ENCODE peak calls at places on chromosomes 2 and 18, in nine cellular contexts. P is left ventricle myocardium inferior; A is heart left ventricle; I is GM12865; W is cardiac muscle cell; S is spleen; R is NCI-H1092; X is NCI-H460; H is naive thymus-derived CD8-positive, alpha-beta T cell. B is an unnamed sample.

GRCh38 chr2:1422716-1423285 is 9.5 kb downstream of the TPO start:
- DNase-seq in I (no peak), X (no peak), A (no peak), S (no peak), P (no peak), R (no peak), W (no peak), H (no peak), B (no peak)

GRCh38 chr18:6876646-6877045 is 147.1 kb downstream of the ARHGAP28 start:
- DNase-seq in S (no peak), A (no peak), H (no peak), X (no peak), I (no peak), P (no peak), W (peak; percentile 18), R (no peak), B (no peak)

GRCh38 chr18:58176915-58177717 is 133.1 kb downstream of the NEDD4L start:
- DNase-seq in H (no peak), A (no peak), W (peak; percentile 92), P (no peak), S (no peak), X (peak; percentile 18), I (no peak), R (no peak), B (no peak)

GRCh38 chr2:80073134-80073561 is 231.4 kb downstream of the LRRTM1 start:
- DNase-seq in S (no peak), X (peak; percentile 54), W (peak; percentile 70), A (no peak), P (no peak), I (peak; percentile 59), R (peak; percentile 17), H (peak; percentile 14), B (peak; percentile 78)

GRCh38 chr2:172429351-172429968 is 2.1 kb downstream of the ITGA6 start:
- DNase-seq in R (no peak), I (no peak), X (no peak), P (no peak), S (no peak), H (no peak), A (no peak), W (peak; percentile 30), B (peak; percentile 3)

GRCh38 chr2:121617042-121617599 is 32.1 kb downstream of the CLASP1 start:
- DNase-seq in A (no peak), S (no peak), R (no peak), I (peak; percentile 64), W (peak; percentile 33), X (no peak), H (peak; percentile 19), P (no peak), B (no peak)

GRCh38 chr2:158130832-158131473 is 29.3 kb downstream of the UPP2 start:
- DNase-seq in H (no peak), I (no peak), X (no peak), S (no peak), P (no peak), R (no peak), W (no peak), A (no peak), B (no peak)

GRCh38 chr18:7789853-7790552 is 222.9 kb downstream of the PTPRM start:
- DNase-seq in W (peak; percentile 67), X (peak; percentile 45), A (no peak), R (no peak), S (no peak), I (no peak), P (no peak), H (no peak), B (peak; percentile 5)

GRCh38 chr2:99356853-99357252 is 19.7 kb downstream of the EIF5B start:
- DNase-seq in W (no peak), X (no peak), H (no peak), R (no peak), P (no peak), S (no peak), A (no peak), I (peak; percentile 10), B (no peak)

GRCh38 chr18:31065036-31065773 is 22.7 kb upstream of the DSC3 start:
- DNase-seq in P (no peak), I (peak; percentile 44), R (no peak), W (no peak), S (no peak), X (no peak), H (no peak), A (no peak), B (no peak)

GRCh38 chr2:148810081-148810480 is 64.9 kb upstream of the KIF5C start:
- DNase-seq in A (no peak), I (no peak), R (no peak), X (no peak), P (no peak), W (no peak), S (no peak), H (no peak), B (no peak)

GRCh38 chr2:218898109-218898878 is 17.6 kb downstream of the WNT10A start:
- DNase-seq in W (peak; percentile 56), R (no peak), I (peak; percentile 84), H (peak; percentile 89), A (peak; percentile 88), P (peak; percentile 67), X (peak; percentile 39), S (peak; percentile 94), B (peak; percentile 43)

GRCh38 chr2:214103199-214104001 is 307.5 kb upstream of the VWC2L start:
- DNase-seq in A (no peak), W (no peak), S (no peak), H (no peak), I (no peak), X (no peak), P (no peak), R (peak; percentile 50), B (no peak)

GRCh38 chr18:9897129-9897528 is 11.4 kb downstream of the TXNDC2 start:
- DNase-seq in H (no peak), X (no peak), A (no peak), S (no peak), I (no peak), W (no peak), R (no peak), P (no peak), B (no peak)

GRCh38 chr2:5520352-5520996 is 171.7 kb upstream of the SOX11 start:
- DNase-seq in I (no peak), A (no peak), R (no peak), P (peak; percentile 32), S (no peak), H (no peak), W (no peak), X (no peak), B (no peak)

GRCh38 chr2:149924549-149925213 is 337.1 kb upstream of the MMADHC start:
- DNase-seq in W (no peak), A (no peak), I (no peak), S (no peak), R (no peak), H (no peak), P (no peak), X (no peak), B (no peak)

GRCh38 chr2:101435011-101435862 is 39.7 kb downstream of the RFX8 start:
- DNase-seq in S (no peak), H (no peak), W (peak; percentile 67), I (no peak), R (no peak), P (no peak), X (no peak), A (no peak), B (no peak)

GRCh38 chr2:182077451-182078142 is 91.9 kb downstream of the PPP1R1C start:
- DNase-seq in X (peak; percentile 85), S (no peak), R (peak; percentile 80), W (peak; percentile 91), H (peak; percentile 7), I (peak; percentile 79), P (peak; percentile 17), A (no peak), B (peak; percentile 74)

GRCh38 chr2:11582526-11583202 is 48.8 kb downstream of the GREB1 start:
- DNase-seq in I (peak; percentile 73), X (peak; percentile 61), A (peak; percentile 77), S (peak; percentile 84), W (peak; percentile 54), H (peak; percentile 42), P (peak; percentile 55), R (peak; percentile 28), B (peak; percentile 57)

GRCh38 chr2:122168799-122169198 is 413.3 kb downstream of the TSN start:
- DNase-seq in W (peak; percentile 28), R (no peak), I (no peak), A (no peak), H (no peak), P (no peak), S (no peak), X (no peak), B (no peak)

GRCh38 chr18:24497052-24497754 is 36.8 kb downstream of the HRH4 start:
- DNase-seq in P (no peak), W (peak; percentile 30), X (no peak), H (no peak), I (no peak), S (no peak), A (no peak), R (no peak), B (peak; percentile 82)

GRCh38 chr2:26711457-26712155 is 19.1 kb downstream of the KCNK3 start:
- DNase-seq in P (no peak), A (peak; percentile 39), R (no peak), S (no peak), H (no peak), W (no peak), X (no peak), I (no peak), B (peak; percentile 43)

GRCh38 chr2:218218409-218219185 is 1.6 kb downstream of the ARPC2 start:
- DNase-seq in R (no peak), W (peak; percentile 16), I (peak; percentile 68), P (no peak), A (no peak), S (no peak), X (no peak), H (peak; percentile 45), B (no peak)

GRCh38 chr2:195252018-195252417 is 405.0 kb upstream of the SLC39A10 start:
- DNase-seq in X (no peak), S (no peak), H (no peak), A (no peak), I (peak; percentile 5), W (no peak), R (no peak), P (no peak), B (no peak)

GRCh38 chr2:83971547-83971946 is 487.5 kb downstream of the SUCLG1 start:
- DNase-seq in A (no peak), H (no peak), W (peak; percentile 11), X (no peak), P (no peak), R (no peak), S (no peak), I (no peak), B (no peak)

GRCh38 chr2:173990970-173991819 is 26.0 kb upstream of the SP3 start:
- DNase-seq in H (no peak), R (peak; percentile 34), A (peak; percentile 82), X (no peak), W (peak; percentile 92), S (no peak), I (peak; percentile 85), P (peak; percentile 85), B (no peak)

GRCh38 chr2:235936493-235936892 is 231.7 kb downstream of the GBX2 start:
- DNase-seq in R (no peak), P (no peak), S (no peak), H (no peak), X (no peak), I (peak; percentile 9), W (peak; percentile 40), A (no peak), B (no peak)

GRCh38 chr2:1748176-1748740 is 3.9 kb upstream of the PXDN start:
- DNase-seq in W (peak; percentile 13), X (no peak), S (no peak), R (no peak), H (no peak), I (no peak), A (no peak), P (no peak), B (no peak)

GRCh38 chr2:54176577-54176976 is 61.2 kb downstream of the ACYP2 start:
- DNase-seq in W (peak; percentile 74), S (no peak), A (peak; percentile 65), I (peak; percentile 27), X (peak; percentile 40), R (no peak), H (no peak), P (peak; percentile 50), B (peak; percentile 57)

GRCh38 chr18:49381267-49381865 is 79.1 kb downstream of the DYM start:
- DNase-seq in R (no peak), X (no peak), S (no peak), A (no peak), W (no peak), P (no peak), H (no peak), I (no peak), B (no peak)

GRCh38 chr2:127733816-127734537 is 32.7 kb downstream of the SFT2D3 start:
- DNase-seq in P (no peak), X (no peak), I (no peak), S (no peak), H (no peak), W (peak; percentile 28), A (no peak), R (no peak), B (no peak)